ENCODE peak calls at places on chromosomes 12 and 14, in four cellular contexts. One of them, this sample, is unnamed.

GRCh38 chr14:93219103-93219726 is 12.2 kb downstream of the UBR7 start:
- DNase-seq in fibroblast of gingiva: peak; percentile 59
- DNase-seq in neuronal stem cell: peak; percentile 5
- DNase-seq in mesothelial cell of epicardium: no peak
- DNase-seq in this sample: no peak

GRCh38 chr14:73663548-73664212 is 18.9 kb downstream of the DNAL1 start:
- DNase-seq in fibroblast of gingiva: no peak
- DNase-seq in neuronal stem cell: no peak
- DNase-seq in mesothelial cell of epicardium: no peak
- DNase-seq in this sample: no peak

GRCh38 chr14:74569826-74570591 is 42.0 kb downstream of the LTBP2 start:
- DNase-seq in fibroblast of gingiva: peak; percentile 82
- DNase-seq in neuronal stem cell: no peak
- DNase-seq in mesothelial cell of epicardium: no peak
- DNase-seq in this sample: no peak

GRCh38 chr12:26810330-26810729 is 22.7 kb downstream of the ITPR2 start:
- DNase-seq in fibroblast of gingiva: peak; percentile 82
- DNase-seq in neuronal stem cell: no peak
- DNase-seq in mesothelial cell of epicardium: no peak
- DNase-seq in this sample: peak; percentile 84

GRCh38 chr14:104928391-104929133 is 3.9 kb downstream of the PLD4 start:
- DNase-seq in fibroblast of gingiva: no peak
- DNase-seq in neuronal stem cell: no peak
- DNase-seq in mesothelial cell of epicardium: no peak
- DNase-seq in this sample: no peak

GRCh38 chr14:75184447-75184846 is 8.0 kb upstream of the TMED10 start:
- DNase-seq in fibroblast of gingiva: peak; percentile 46
- DNase-seq in neuronal stem cell: no peak
- DNase-seq in mesothelial cell of epicardium: no peak
- DNase-seq in this sample: peak; percentile 65

GRCh38 chr12:6829532-6830220 is 1.5 kb downstream of the P3H3 start:
- DNase-seq in fibroblast of gingiva: peak; percentile 24
- DNase-seq in neuronal stem cell: no peak
- DNase-seq in mesothelial cell of epicardium: no peak
- DNase-seq in this sample: no peak

GRCh38 chr12:54207539-54208267 is 18.9 kb upstream of the SMUG1 start:
- DNase-seq in fibroblast of gingiva: no peak
- DNase-seq in neuronal stem cell: peak; percentile 73
- DNase-seq in mesothelial cell of epicardium: peak; percentile 64
- DNase-seq in this sample: no peak

GRCh38 chr14:34059925-34060746 is 109.3 kb upstream of the EGLN3 start:
- DNase-seq in fibroblast of gingiva: peak; percentile 44
- DNase-seq in neuronal stem cell: peak; percentile 66
- DNase-seq in mesothelial cell of epicardium: peak; percentile 65
- DNase-seq in this sample: no peak

GRCh38 chr12:130124605-130125244 is 37.5 kb upstream of the FZD10 start:
- DNase-seq in fibroblast of gingiva: no peak
- DNase-seq in neuronal stem cell: no peak
- DNase-seq in mesothelial cell of epicardium: no peak
- DNase-seq in this sample: no peak

GRCh38 chr14:62162998-62163589 is 400.9 kb downstream of the SNAPC1 start:
- DNase-seq in fibroblast of gingiva: peak; percentile 19
- DNase-seq in neuronal stem cell: peak; percentile 48
- DNase-seq in mesothelial cell of epicardium: no peak
- DNase-seq in this sample: peak; percentile 18

GRCh38 chr12:71763682-71764379 is 9.2 kb downstream of the RAB21 start:
- DNase-seq in fibroblast of gingiva: no peak
- DNase-seq in neuronal stem cell: no peak
- DNase-seq in mesothelial cell of epicardium: no peak
- DNase-seq in this sample: peak; percentile 37